ENCODE peak calls at places on chromosomes 2 and 18, in eight cellular contexts. W, X, M, Z, U, P, Q and R are unnamed samples.

GRCh38 chr2:193973781-193974180 is 1683.2 kb upstream of the SLC39A10 start:
- DNase-seq in W (no peak), X (no peak), M (no peak), Z (no peak), U (no peak), P (no peak), Q (no peak), R (no peak)

GRCh38 chr2:187586091-187586632 is 31.9 kb upstream of the TFPI start:
- DNase-seq in W (peak; percentile 13), X (no peak), M (no peak), Z (no peak), U (no peak), P (no peak), Q (no peak), R (no peak)

GRCh38 chr18:32696376-32696775 is 76.4 kb downstream of the KLHL14 start:
- DNase-seq in W (no peak), X (no peak), M (no peak), Z (no peak), U (no peak), P (no peak), Q (no peak), R (no peak)

GRCh38 chr18:59623456-59624383 is 73.5 kb downstream of the CCBE1 start:
- DNase-seq in W (peak; percentile 72), X (no peak), M (no peak), Z (peak; percentile 50), U (no peak), P (no peak), Q (no peak), R (no peak)

GRCh38 chr2:206915136-206915535 is 24.2 kb upstream of the CPO start:
- DNase-seq in W (peak; percentile 69), X (no peak), M (no peak), Z (peak; percentile 82), U (peak; percentile 99), P (no peak), Q (no peak), R (no peak)

GRCh38 chr18:5370332-5370731 is 74.8 kb upstream of the ZBTB14 start:
- DNase-seq in W (no peak), X (no peak), M (no peak), Z (no peak), U (peak; percentile 14), P (no peak), Q (no peak), R (no peak)

GRCh38 chr2:219335373-219335786 is 2.8 kb upstream of the RESP18 start:
- DNase-seq in W (no peak), X (no peak), M (no peak), Z (no peak), U (no peak), P (no peak), Q (no peak), R (no peak)

GRCh38 chr2:48496867-48497266 is 33.1 kb upstream of the STON1 start:
- DNase-seq in W (peak; percentile 59), X (no peak), M (no peak), Z (peak; percentile 74), U (peak; percentile 15), P (no peak), Q (no peak), R (no peak)

GRCh38 chr2:191265311-191266170 is 20.3 kb downstream of the MYO1B start:
- DNase-seq in W (peak; percentile 71), X (no peak), M (no peak), Z (peak; percentile 64), U (peak; percentile 43), P (peak; percentile 43), Q (no peak), R (no peak)

GRCh38 chr2:180564051-180564450 is 416.4 kb upstream of the UBE2E3 start:
- DNase-seq in W (no peak), X (no peak), M (no peak), Z (no peak), U (no peak), P (no peak), Q (no peak), R (no peak)

GRCh38 chr2:68912732-68913131 is 40.0 kb downstream of the GKN2 start:
- DNase-seq in W (no peak), X (no peak), M (peak; percentile 56), Z (no peak), U (no peak), P (no peak), Q (no peak), R (no peak)

GRCh38 chr2:223688094-223688835 is 86.1 kb upstream of the SCG2 start:
- DNase-seq in W (no peak), X (no peak), M (no peak), Z (no peak), U (no peak), P (no peak), Q (no peak), R (no peak)

GRCh38 chr18:10895976-10896375 is 253.4 kb downstream of the PIEZO2 start:
- DNase-seq in W (no peak), X (no peak), M (no peak), Z (no peak), U (no peak), P (no peak), Q (no peak), R (no peak)

GRCh38 chr2:241668839-241669238 is 17.8 kb downstream of the DTYMK start:
- DNase-seq in W (no peak), X (no peak), M (no peak), Z (no peak), U (no peak), P (no peak), Q (no peak), R (no peak)

GRCh38 chr2:26000561-26001211 is 18.4 kb upstream of the KIF3C start:
- DNase-seq in W (peak; percentile 29), X (no peak), M (no peak), Z (no peak), U (peak; percentile 75), P (no peak), Q (no peak), R (no peak)

GRCh38 chr18:78709271-78709809 is 270.3 kb upstream of the SALL3 start:
- DNase-seq in W (no peak), X (no peak), M (no peak), Z (no peak), U (no peak), P (no peak), Q (no peak), R (no peak)

GRCh38 chr2:179180242-179180641 is 84.4 kb downstream of the SESTD1 start:
- DNase-seq in W (no peak), X (no peak), M (no peak), Z (no peak), U (no peak), P (no peak), Q (no peak), R (no peak)

GRCh38 chr2:39150890-39151497 is 30.1 kb upstream of the SOS1 start:
- DNase-seq in W (no peak), X (no peak), M (no peak), Z (no peak), U (no peak), P (no peak), Q (no peak), R (no peak)

GRCh38 chr2:239566162-239566994 is 165.6 kb upstream of the HDAC4 start:
- DNase-seq in W (no peak), X (no peak), M (no peak), Z (no peak), U (no peak), P (no peak), Q (no peak), R (no peak)

GRCh38 chr2:216486708-216487107 is 11.9 kb upstream of the RPL37A start:
- DNase-seq in W (no peak), X (no peak), M (peak; percentile 71), Z (no peak), U (no peak), P (no peak), Q (no peak), R (no peak)

GRCh38 chr18:58549814-58550339 is 79.0 kb downstream of the ALPK2 start:
- DNase-seq in W (no peak), X (no peak), M (no peak), Z (no peak), U (no peak), P (peak; percentile 77), Q (no peak), R (no peak)

GRCh38 chr2:231068525-231069222 is 12.0 kb downstream of the PSMD1 start:
- DNase-seq in W (no peak), X (no peak), M (no peak), Z (peak; percentile 83), U (peak; percentile 81), P (no peak), Q (no peak), R (no peak)

GRCh38 chr2:221590861-221591260 is 18.8 kb upstream of the EPHA4 start:
- DNase-seq in W (no peak), X (no peak), M (no peak), Z (no peak), U (no peak), P (no peak), Q (no peak), R (no peak)

GRCh38 chr2:207467716-207468347 is 61.9 kb upstream of the CREB1 start:
- DNase-seq in W (peak; percentile 80), X (no peak), M (no peak), Z (peak; percentile 35), U (no peak), P (no peak), Q (no peak), R (no peak)

GRCh38 chr2:168120310-168120709 is 127.1 kb downstream of the STK39 start:
- DNase-seq in W (no peak), X (no peak), M (no peak), Z (no peak), U (no peak), P (no peak), Q (no peak), R (no peak)

GRCh38 chr2:219644801-219645480 is 17.5 kb downstream of the SLC4A3 start:
- DNase-seq in W (no peak), X (peak; percentile 48), M (no peak), Z (no peak), U (no peak), P (no peak), Q (peak; percentile 13), R (no peak)

GRCh38 chr2:72916743-72917137 is 579 bp upstream of the EMX1 start:
- DNase-seq in W (no peak), X (peak; percentile 70), M (no peak), Z (no peak), U (no peak), P (no peak), Q (no peak), R (peak; percentile 82)

GRCh38 chr18:23912356-23912755 is 102.2 kb upstream of the TTC39C start:
- DNase-seq in W (no peak), X (no peak), M (no peak), Z (peak; percentile 59), U (no peak), P (no peak), Q (no peak), R (no peak)

GRCh38 chr2:121596221-121597080 is 52.8 kb downstream of the CLASP1 start:
- DNase-seq in W (peak; percentile 56), X (no peak), M (peak; percentile 59), Z (peak; percentile 63), U (peak; percentile 49), P (peak; percentile 44), Q (peak; percentile 4), R (no peak)

GRCh38 chr2:127762846-127763245 is 48.1 kb downstream of the WDR33 start:
- DNase-seq in W (peak; percentile 43), X (no peak), M (no peak), Z (peak; percentile 74), U (no peak), P (no peak), Q (no peak), R (no peak)

GRCh38 chr2:68980956-68981355 is 6.5 kb downstream of the GKN1 start:
- DNase-seq in W (no peak), X (no peak), M (no peak), Z (no peak), U (no peak), P (no peak), Q (peak; percentile 2), R (no peak)